ENCODE peak calls at places on chromosomes 6 and 20, in six cellular contexts. U is tibial artery, K is Panc1, W is tibial nerve, Z is A549, E is fibroblast of lung. V is an unnamed sample.

GRCh38 chr20:53163486-53163885 is 191.3 kb downstream of the TSHZ2 start:
- DNase-seq in W (no peak), U (peak; percentile 36), K (no peak), E (peak; percentile 39), Z (no peak), V (no peak)

GRCh38 chr6:122726649-122727048 is 52.9 kb upstream of the FABP7 start:
- DNase-seq in W (no peak), E (peak; percentile 45), Z (peak; percentile 15), K (no peak), U (no peak), V (no peak)

GRCh38 chr20:63748356-63749270 is 9.0 kb downstream of the SLC2A4RG start:
- DNase-seq in E (no peak), K (no peak), W (no peak), Z (no peak), U (no peak), V (no peak)

GRCh38 chr6:133741375-133741861 is 147.5 kb upstream of the TCF21 start:
- DNase-seq in E (peak; percentile 49), U (no peak), W (no peak), K (no peak), Z (peak; percentile 80), V (no peak)

GRCh38 chr20:62198931-62199330 is 16.1 kb downstream of the MTG2 start:
- DNase-seq in K (no peak), W (no peak), Z (no peak), U (no peak), E (no peak), V (no peak)

GRCh38 chr6:112690497-112691202 is 343.5 kb downstream of the RFPL4B start:
- DNase-seq in K (peak; percentile 94), E (peak; percentile 80), U (no peak), Z (peak; percentile 16), W (no peak), V (no peak)

GRCh38 chr6:98324406-98324930 is 509.9 kb upstream of the POU3F2 start:
- DNase-seq in K (no peak), E (no peak), Z (no peak), U (no peak), W (no peak), V (no peak)

GRCh38 chr6:158795516-158795915 is 23.7 kb downstream of the EZR start:
- DNase-seq in U (no peak), K (no peak), Z (no peak), E (no peak), W (no peak), V (no peak)

GRCh38 chr6:2902470-2902762 is 693 bp downstream of the SERPINB9 start:
- DNase-seq in E (peak; percentile 32), K (no peak), U (peak; percentile 56), Z (no peak), W (no peak), V (no peak)

GRCh38 chr6:150874184-150874583 is 8.7 kb downstream of the MTHFD1L start:
- DNase-seq in K (no peak), W (no peak), E (no peak), Z (no peak), U (no peak), V (peak; percentile 50)

GRCh38 chr20:57476641-57477461 is 48.1 kb downstream of the CTCFL start:
- DNase-seq in Z (no peak), W (no peak), K (no peak), E (no peak), U (peak; percentile 9), V (no peak)

GRCh38 chr6:90250405-90250804 is 46.2 kb downstream of the BACH2 start:
- DNase-seq in K (no peak), W (no peak), Z (no peak), U (no peak), E (peak; percentile 49), V (no peak)

GRCh38 chr6:33590531-33591198 is 10.6 kb upstream of the BAK1 start:
- DNase-seq in Z (no peak), E (no peak), W (no peak), K (no peak), U (no peak), V (no peak)

GRCh38 chr20:38658879-38659612 is 57.4 kb downstream of the ARHGAP40 start:
- DNase-seq in W (no peak), U (no peak), Z (peak; percentile 38), K (no peak), E (no peak), V (no peak)

GRCh38 chr6:169848946-169849345 is 97.5 kb downstream of the ERMARD start:
- DNase-seq in W (no peak), U (peak; percentile 9), E (no peak), K (no peak), Z (no peak), V (no peak)

GRCh38 chr20:49658508-49658907 is 55.2 kb downstream of the B4GALT5 start:
- DNase-seq in E (no peak), K (no peak), U (no peak), W (no peak), Z (no peak), V (no peak)

GRCh38 chr20:40532103-40532502 is 156.9 kb downstream of the MAFB start:
- DNase-seq in Z (peak; percentile 43), E (peak; percentile 34), W (no peak), U (no peak), K (no peak), V (no peak)

GRCh38 chr6:8180327-8181161 is 78.2 kb upstream of the EEF1E1 start:
- DNase-seq in U (no peak), W (no peak), Z (no peak), K (no peak), E (peak; percentile 60), V (no peak)

GRCh38 chr6:125022391-125022989 is 60.3 kb downstream of the RNF217 start:
- DNase-seq in E (peak; percentile 44), Z (no peak), K (no peak), U (no peak), W (no peak), V (no peak)

GRCh38 chr6:111482959-111483735 is at the start of gene REV3L:
- DNase-seq in W (peak; percentile 75), Z (peak; percentile 90), U (peak; percentile 92), K (no peak), E (peak; percentile 92), V (peak; percentile 94)

GRCh38 chr20:1934578-1935573 is 39.7 kb downstream of the SIRPA start:
- DNase-seq in E (peak; percentile 93), K (no peak), Z (no peak), U (peak; percentile 95), W (peak; percentile 69), V (peak; percentile 93)

GRCh38 chr6:156167289-156168076 is 609.7 kb upstream of the ARID1B start:
- DNase-seq in E (peak; percentile 57), U (peak; percentile 25), W (no peak), K (no peak), Z (no peak), V (no peak)

GRCh38 chr20:21258411-21258810 is 44.7 kb upstream of the XRN2 start:
- DNase-seq in K (no peak), W (no peak), Z (no peak), U (no peak), E (no peak), V (no peak)

GRCh38 chr6:148885154-148885870 is 138.5 kb downstream of the UST start:
- DNase-seq in K (no peak), E (peak; percentile 92), U (no peak), Z (no peak), W (no peak), V (no peak)

GRCh38 chr6:113596907-113597583 is 260.1 kb upstream of the MARCKS start:
- DNase-seq in E (peak; percentile 46), K (no peak), U (no peak), W (no peak), Z (no peak), V (no peak)

GRCh38 chr6:37083243-37084138 is 78.0 kb downstream of the FGD2 start:
- DNase-seq in K (no peak), U (peak; percentile 78), W (peak; percentile 44), E (peak; percentile 95), Z (no peak), V (peak; percentile 32)

GRCh38 chr6:56714982-56715456 is 72.3 kb upstream of the DST start:
- DNase-seq in K (no peak), E (peak; percentile 81), Z (peak; percentile 68), W (no peak), U (no peak), V (peak; percentile 73)

GRCh38 chr6:111788779-111789276 is 84.4 kb downstream of the FYN start:
- DNase-seq in W (no peak), Z (no peak), K (no peak), E (no peak), U (no peak), V (no peak)

GRCh38 chr20:10430000-10430466 is 4.0 kb downstream of the MKKS start:
- DNase-seq in W (no peak), K (no peak), U (no peak), Z (peak; percentile 80), E (no peak), V (no peak)

GRCh38 chr20:23399568-23400241 is 21.6 kb downstream of the NAPB start:
- DNase-seq in E (no peak), W (no peak), K (no peak), U (no peak), Z (peak; percentile 24), V (no peak)
- TF ChIP-seq CTCF in E (no peak), W (no peak), K (no peak), U (no peak), Z (no peak), V (no peak)

DNA sequence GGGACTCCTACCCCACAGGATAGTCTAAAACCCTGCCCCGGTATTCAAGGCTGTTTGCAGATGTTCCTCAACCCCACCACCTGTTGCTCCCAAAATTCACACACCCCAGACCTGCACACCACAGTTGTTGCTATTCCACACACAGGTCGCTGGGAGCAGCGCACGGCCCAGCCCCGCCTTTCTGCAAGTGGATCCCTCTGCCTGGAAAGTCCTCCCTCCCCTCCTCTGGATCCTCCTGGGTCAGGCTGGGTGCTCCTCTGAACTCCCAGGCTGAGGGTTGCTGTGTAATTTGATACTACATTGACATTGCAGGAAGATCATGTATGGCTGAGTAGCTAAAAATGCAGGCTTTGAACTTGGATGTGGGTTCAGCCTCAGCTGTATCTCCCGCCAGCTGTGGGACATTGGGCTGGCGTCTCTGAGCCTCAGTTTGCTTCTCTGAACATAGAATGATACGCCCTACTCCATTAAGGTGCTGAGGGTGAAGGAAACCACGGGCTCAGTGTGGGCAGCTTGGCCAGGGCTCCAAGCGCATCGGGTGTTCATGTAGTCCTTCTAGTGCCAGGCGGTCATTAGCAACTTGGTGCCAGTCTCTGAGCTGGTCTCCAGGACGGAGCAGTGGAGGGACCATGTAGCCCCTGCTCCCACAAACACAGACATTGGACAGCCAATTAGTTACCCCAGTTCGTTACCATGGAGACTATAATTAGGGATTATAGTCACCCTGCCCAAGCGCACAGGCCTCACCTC is 13.9 kb upstream of the CCN5 start:
- DNase-seq in U (no peak), W (no peak), E (peak; percentile 74), Z (no peak), K (no peak), V (no peak)
- H3K4me1 ChIP-seq in U (peaks cover 57% of the 10 kb centered on the region), W (peaks cover 33% of the 10 kb centered on the region), E (peaks cover 34% of the 10 kb centered on the region), Z (peaks cover 47% of the 10 kb centered on the region), K (peaks cover 43% of the 10 kb centered on the region), V (peaks cover 47% of the 10 kb centered on the region)

GRCh38 chr6:6004147-6004995 is 2.4 kb downstream of the NRN1 start:
- DNase-seq in K (no peak), Z (no peak), W (no peak), U (no peak), E (peak; percentile 29), V (no peak)
- H3K27ac ChIP-seq in K (no peak overlapping the region), Z (no peak overlapping the region), W (peak overlapping the region; percentile 94), U (peak overlapping the region; percentile 49), E (no peak overlapping the region), V (no peak overlapping the region)

DNA sequence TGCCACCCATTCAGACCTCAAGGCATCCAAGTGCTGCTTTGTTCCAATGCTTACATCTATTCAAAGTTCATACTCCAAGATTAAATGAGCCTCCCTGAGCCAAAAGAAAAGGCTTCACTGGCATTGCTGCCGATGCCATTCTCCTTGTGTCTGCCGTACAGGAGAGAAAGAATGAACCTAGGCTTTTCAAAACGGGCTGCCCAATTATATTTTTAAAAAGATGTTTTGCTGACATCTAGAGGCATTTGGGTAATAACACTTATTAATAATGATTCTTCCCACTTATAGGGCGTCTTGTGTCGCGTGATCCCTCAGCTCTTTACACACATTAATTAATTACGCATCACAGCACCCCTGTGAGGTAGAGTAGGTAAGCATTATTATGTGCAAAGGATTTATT is 545.6 kb downstream of the PKHD1 start:
- DNase-seq in W (no peak), E (no peak), U (no peak), Z (no peak), K (no peak), V (no peak)
- TF ChIP-seq CTCF in W (no peak), E (no peak), U (no peak), Z (no peak), K (no peak), V (no peak)

V was measured in ascending aorta.